ENCODE peak calls at places on chromosomes 5 and 9, in ten cellular contexts. One of them, this sample, is unnamed.

GRCh38 chr9:109323771-109324170 is 2.9 kb upstream of the EPB41L4B start:
- DNase-seq in stimulated activated CD8-positive, alpha-beta memory T cell treated with anti-CD3 and anti-CD28 coated beads, Interleukin-4, amount 100 ng/mL, for 24 hours: no peak
- DNase-seq in B cell: no peak
- DNase-seq in CD8-positive, alpha-beta memory T cell: no peak
- DNase-seq in cardiac septum: no peak
- DNase-seq in EL: no peak
- DNase-seq in T-helper 1 cell: no peak
- DNase-seq in LoVo: no peak
- DNase-seq in naive B cell: no peak
- DNase-seq in thyroid gland: no peak
- DNase-seq in this sample: no peak

GRCh38 chr9:125508261-125508660 is 198.7 kb downstream of the MAPKAP1 start:
- DNase-seq in cardiac septum: no peak
- DNase-seq in LoVo: no peak
- DNase-seq in thyroid gland: no peak
- DNase-seq in CD8-positive, alpha-beta memory T cell: no peak
- DNase-seq in stimulated activated CD8-positive, alpha-beta memory T cell treated with anti-CD3 and anti-CD28 coated beads, Interleukin-4, amount 100 ng/mL, for 24 hours: no peak
- DNase-seq in EL: no peak
- DNase-seq in B cell: no peak
- DNase-seq in T-helper 1 cell: no peak
- DNase-seq in naive B cell: no peak
- DNase-seq in this sample: no peak

GRCh38 chr5:140869555-140869886 is 764 bp downstream of the PCDHA11 start:
- DNase-seq in thyroid gland: no peak
- DNase-seq in T-helper 1 cell: no peak
- DNase-seq in CD8-positive, alpha-beta memory T cell: no peak
- DNase-seq in cardiac septum: no peak
- DNase-seq in EL: no peak
- DNase-seq in LoVo: no peak
- DNase-seq in naive B cell: no peak
- DNase-seq in B cell: no peak
- DNase-seq in stimulated activated CD8-positive, alpha-beta memory T cell treated with anti-CD3 and anti-CD28 coated beads, Interleukin-4, amount 100 ng/mL, for 24 hours: no peak
- DNase-seq in this sample: no peak

GRCh38 chr5:43627028-43627427 is 24.0 kb downstream of the NNT start:
- DNase-seq in CD8-positive, alpha-beta memory T cell: no peak
- DNase-seq in naive B cell: no peak
- DNase-seq in B cell: no peak
- DNase-seq in thyroid gland: no peak
- DNase-seq in stimulated activated CD8-positive, alpha-beta memory T cell treated with anti-CD3 and anti-CD28 coated beads, Interleukin-4, amount 100 ng/mL, for 24 hours: no peak
- DNase-seq in cardiac septum: no peak
- DNase-seq in T-helper 1 cell: no peak
- DNase-seq in LoVo: peak
- DNase-seq in EL: peak
- DNase-seq in this sample: peak

GRCh38 chr9:21994526-21994995 is at the start of gene CDKN2B-AS1:
- DNase-seq in EL: peak
- DNase-seq in CD8-positive, alpha-beta memory T cell: peak
- DNase-seq in LoVo: peak
- DNase-seq in naive B cell: no peak
- DNase-seq in stimulated activated CD8-positive, alpha-beta memory T cell treated with anti-CD3 and anti-CD28 coated beads, Interleukin-4, amount 100 ng/mL, for 24 hours: no peak
- DNase-seq in T-helper 1 cell: peak
- DNase-seq in cardiac septum: no peak
- DNase-seq in thyroid gland: no peak
- DNase-seq in B cell: peak
- DNase-seq in this sample: peak

GRCh38 chr5:153742071-153742470 is 251.6 kb downstream of the GRIA1 start:
- DNase-seq in thyroid gland: no peak
- DNase-seq in LoVo: no peak
- DNase-seq in T-helper 1 cell: no peak
- DNase-seq in cardiac septum: no peak
- DNase-seq in stimulated activated CD8-positive, alpha-beta memory T cell treated with anti-CD3 and anti-CD28 coated beads, Interleukin-4, amount 100 ng/mL, for 24 hours: no peak
- DNase-seq in CD8-positive, alpha-beta memory T cell: no peak
- DNase-seq in EL: no peak
- DNase-seq in naive B cell: no peak
- DNase-seq in B cell: no peak
- DNase-seq in this sample: no peak

GRCh38 chr5:72692273-72692672 is 124.2 kb upstream of the TNPO1 start:
- DNase-seq in B cell: no peak
- DNase-seq in EL: no peak
- DNase-seq in naive B cell: no peak
- DNase-seq in LoVo: no peak
- DNase-seq in T-helper 1 cell: no peak
- DNase-seq in cardiac septum: no peak
- DNase-seq in stimulated activated CD8-positive, alpha-beta memory T cell treated with anti-CD3 and anti-CD28 coated beads, Interleukin-4, amount 100 ng/mL, for 24 hours: no peak
- DNase-seq in thyroid gland: no peak
- DNase-seq in CD8-positive, alpha-beta memory T cell: no peak
- DNase-seq in this sample: no peak

GRCh38 chr9:123031963-123032362 is 1.5 kb upstream of the GPR21 start:
- DNase-seq in stimulated activated CD8-positive, alpha-beta memory T cell treated with anti-CD3 and anti-CD28 coated beads, Interleukin-4, amount 100 ng/mL, for 24 hours: no peak
- DNase-seq in CD8-positive, alpha-beta memory T cell: no peak
- DNase-seq in thyroid gland: no peak
- DNase-seq in EL: no peak
- DNase-seq in B cell: no peak
- DNase-seq in naive B cell: no peak
- DNase-seq in cardiac septum: no peak
- DNase-seq in LoVo: no peak
- DNase-seq in T-helper 1 cell: no peak
- DNase-seq in this sample: no peak

GRCh38 chr5:107670927-107671741 is at the start of gene EFNA5:
- DNase-seq in naive B cell: peak
- DNase-seq in CD8-positive, alpha-beta memory T cell: no peak
- DNase-seq in thyroid gland: peak
- DNase-seq in stimulated activated CD8-positive, alpha-beta memory T cell treated with anti-CD3 and anti-CD28 coated beads, Interleukin-4, amount 100 ng/mL, for 24 hours: no peak
- DNase-seq in LoVo: peak
- DNase-seq in EL: peak
- DNase-seq in cardiac septum: no peak
- DNase-seq in T-helper 1 cell: no peak
- DNase-seq in B cell: peak
- DNase-seq in this sample: peak

GRCh38 chr9:111161015-111161415 is 122.7 kb upstream of the LPAR1 start:
- DNase-seq in EL: peak
- DNase-seq in LoVo: no peak
- DNase-seq in naive B cell: no peak
- DNase-seq in cardiac septum: no peak
- DNase-seq in stimulated activated CD8-positive, alpha-beta memory T cell treated with anti-CD3 and anti-CD28 coated beads, Interleukin-4, amount 100 ng/mL, for 24 hours: no peak
- DNase-seq in T-helper 1 cell: no peak
- DNase-seq in CD8-positive, alpha-beta memory T cell: no peak
- DNase-seq in B cell: no peak
- DNase-seq in thyroid gland: no peak
- DNase-seq in this sample: no peak

GRCh38 chr9:99118782-99119466 is 14.0 kb downstream of the TGFBR1 start:
- DNase-seq in thyroid gland: no peak
- DNase-seq in B cell: peak
- DNase-seq in LoVo: no peak
- DNase-seq in naive B cell: peak
- DNase-seq in stimulated activated CD8-positive, alpha-beta memory T cell treated with anti-CD3 and anti-CD28 coated beads, Interleukin-4, amount 100 ng/mL, for 24 hours: no peak
- DNase-seq in EL: no peak
- DNase-seq in T-helper 1 cell: peak
- DNase-seq in cardiac septum: no peak
- DNase-seq in CD8-positive, alpha-beta memory T cell: no peak
- DNase-seq in this sample: no peak

GRCh38 chr5:10467281-10468198 is 25.9 kb downstream of the ROPN1L start:
- DNase-seq in LoVo: no peak
- DNase-seq in CD8-positive, alpha-beta memory T cell: no peak
- DNase-seq in thyroid gland: peak
- DNase-seq in stimulated activated CD8-positive, alpha-beta memory T cell treated with anti-CD3 and anti-CD28 coated beads, Interleukin-4, amount 100 ng/mL, for 24 hours: no peak
- DNase-seq in T-helper 1 cell: no peak
- DNase-seq in naive B cell: no peak
- DNase-seq in cardiac septum: no peak
- DNase-seq in B cell: no peak
- DNase-seq in EL: peak
- DNase-seq in this sample: no peak

GRCh38 chr9:118455259-118455658 is 751.1 kb downstream of the TLR4 start:
- DNase-seq in CD8-positive, alpha-beta memory T cell: no peak
- DNase-seq in stimulated activated CD8-positive, alpha-beta memory T cell treated with anti-CD3 and anti-CD28 coated beads, Interleukin-4, amount 100 ng/mL, for 24 hours: no peak
- DNase-seq in naive B cell: no peak
- DNase-seq in T-helper 1 cell: no peak
- DNase-seq in B cell: no peak
- DNase-seq in cardiac septum: no peak
- DNase-seq in thyroid gland: no peak
- DNase-seq in LoVo: no peak
- DNase-seq in EL: no peak
- DNase-seq in this sample: no peak

GRCh38 chr5:180521101-180521500 is 26.9 kb downstream of the CNOT6 start:
- DNase-seq in LoVo: no peak
- DNase-seq in thyroid gland: no peak
- DNase-seq in cardiac septum: no peak
- DNase-seq in naive B cell: no peak
- DNase-seq in CD8-positive, alpha-beta memory T cell: no peak
- DNase-seq in EL: no peak
- DNase-seq in B cell: no peak
- DNase-seq in T-helper 1 cell: no peak
- DNase-seq in stimulated activated CD8-positive, alpha-beta memory T cell treated with anti-CD3 and anti-CD28 coated beads, Interleukin-4, amount 100 ng/mL, for 24 hours: no peak
- DNase-seq in this sample: no peak

GRCh38 chr9:114662081-114662989 is 4.7 kb upstream of the TEX53 start:
- DNase-seq in EL: peak
- DNase-seq in naive B cell: peak
- DNase-seq in LoVo: peak
- DNase-seq in thyroid gland: peak
- DNase-seq in B cell: peak
- DNase-seq in CD8-positive, alpha-beta memory T cell: peak
- DNase-seq in cardiac septum: no peak
- DNase-seq in T-helper 1 cell: peak
- DNase-seq in stimulated activated CD8-positive, alpha-beta memory T cell treated with anti-CD3 and anti-CD28 coated beads, Interleukin-4, amount 100 ng/mL, for 24 hours: peak
- DNase-seq in this sample: peak

GRCh38 chr9:92600742-92601261 is 65.0 kb upstream of the ECM2 start:
- DNase-seq in CD8-positive, alpha-beta memory T cell: no peak
- DNase-seq in LoVo: no peak
- DNase-seq in thyroid gland: no peak
- DNase-seq in T-helper 1 cell: no peak
- DNase-seq in stimulated activated CD8-positive, alpha-beta memory T cell treated with anti-CD3 and anti-CD28 coated beads, Interleukin-4, amount 100 ng/mL, for 24 hours: no peak
- DNase-seq in EL: peak
- DNase-seq in B cell: no peak
- DNase-seq in cardiac septum: no peak
- DNase-seq in naive B cell: no peak
- DNase-seq in this sample: no peak

GRCh38 chr9:976258-976804 is at the start of gene DMRT3:
- DNase-seq in LoVo: no peak
- DNase-seq in EL: no peak
- DNase-seq in CD8-positive, alpha-beta memory T cell: no peak
- DNase-seq in naive B cell: no peak
- DNase-seq in T-helper 1 cell: no peak
- DNase-seq in cardiac septum: no peak
- DNase-seq in stimulated activated CD8-positive, alpha-beta memory T cell treated with anti-CD3 and anti-CD28 coated beads, Interleukin-4, amount 100 ng/mL, for 24 hours: no peak
- DNase-seq in thyroid gland: peak
- DNase-seq in B cell: peak
- DNase-seq in this sample: no peak

GRCh38 chr9:105344283-105344682 is 99.8 kb downstream of the SLC44A1 start:
- DNase-seq in LoVo: no peak
- DNase-seq in cardiac septum: no peak
- DNase-seq in CD8-positive, alpha-beta memory T cell: no peak
- DNase-seq in T-helper 1 cell: no peak
- DNase-seq in thyroid gland: no peak
- DNase-seq in naive B cell: no peak
- DNase-seq in EL: peak
- DNase-seq in B cell: no peak
- DNase-seq in stimulated activated CD8-positive, alpha-beta memory T cell treated with anti-CD3 and anti-CD28 coated beads, Interleukin-4, amount 100 ng/mL, for 24 hours: no peak
- DNase-seq in this sample: no peak

GRCh38 chr9:89465726-89466308 is 32.1 kb downstream of the SEMA4D start:
- DNase-seq in T-helper 1 cell: no peak
- DNase-seq in EL: no peak
- DNase-seq in stimulated activated CD8-positive, alpha-beta memory T cell treated with anti-CD3 and anti-CD28 coated beads, Interleukin-4, amount 100 ng/mL, for 24 hours: no peak
- DNase-seq in CD8-positive, alpha-beta memory T cell: no peak
- DNase-seq in thyroid gland: no peak
- DNase-seq in B cell: no peak
- DNase-seq in cardiac septum: no peak
- DNase-seq in LoVo: no peak
- DNase-seq in naive B cell: no peak
- DNase-seq in this sample: no peak

GRCh38 chr5:1538741-1539392 is 15.1 kb upstream of the LPCAT1 start:
- DNase-seq in stimulated activated CD8-positive, alpha-beta memory T cell treated with anti-CD3 and anti-CD28 coated beads, Interleukin-4, amount 100 ng/mL, for 24 hours: no peak
- DNase-seq in thyroid gland: no peak
- DNase-seq in CD8-positive, alpha-beta memory T cell: no peak
- DNase-seq in T-helper 1 cell: no peak
- DNase-seq in cardiac septum: peak
- DNase-seq in LoVo: no peak
- DNase-seq in EL: no peak
- DNase-seq in B cell: peak
- DNase-seq in naive B cell: no peak
- DNase-seq in this sample: no peak

GRCh38 chr5:136926073-136926472 is 560.7 kb upstream of the TRPC7 start:
- DNase-seq in LoVo: no peak
- DNase-seq in B cell: no peak
- DNase-seq in CD8-positive, alpha-beta memory T cell: no peak
- DNase-seq in thyroid gland: no peak
- DNase-seq in EL: no peak
- DNase-seq in T-helper 1 cell: no peak
- DNase-seq in cardiac septum: no peak
- DNase-seq in naive B cell: no peak
- DNase-seq in stimulated activated CD8-positive, alpha-beta memory T cell treated with anti-CD3 and anti-CD28 coated beads, Interleukin-4, amount 100 ng/mL, for 24 hours: no peak
- DNase-seq in this sample: no peak

GRCh38 chr9:134055981-134056461 is 11.8 kb downstream of the BRD3 start:
- DNase-seq in LoVo: peak
- DNase-seq in stimulated activated CD8-positive, alpha-beta memory T cell treated with anti-CD3 and anti-CD28 coated beads, Interleukin-4, amount 100 ng/mL, for 24 hours: no peak
- DNase-seq in T-helper 1 cell: no peak
- DNase-seq in thyroid gland: peak
- DNase-seq in naive B cell: no peak
- DNase-seq in B cell: no peak
- DNase-seq in cardiac septum: peak
- DNase-seq in EL: peak
- DNase-seq in CD8-positive, alpha-beta memory T cell: no peak
- DNase-seq in this sample: peak

GRCh38 chr9:70044450-70045307 is 1.0 kb downstream of the MAMDC2 start:
- DNase-seq in CD8-positive, alpha-beta memory T cell: no peak
- DNase-seq in thyroid gland: peak
- DNase-seq in EL: peak
- DNase-seq in stimulated activated CD8-positive, alpha-beta memory T cell treated with anti-CD3 and anti-CD28 coated beads, Interleukin-4, amount 100 ng/mL, for 24 hours: no peak
- DNase-seq in T-helper 1 cell: no peak
- DNase-seq in B cell: no peak
- DNase-seq in cardiac septum: no peak
- DNase-seq in naive B cell: no peak
- DNase-seq in LoVo: no peak
- DNase-seq in this sample: peak

GRCh38 chr5:72234265-72234700 is 85.8 kb downstream of the MRPS27 start:
- DNase-seq in B cell: no peak
- DNase-seq in CD8-positive, alpha-beta memory T cell: peak
- DNase-seq in T-helper 1 cell: no peak
- DNase-seq in EL: peak
- DNase-seq in cardiac septum: no peak
- DNase-seq in LoVo: peak
- DNase-seq in naive B cell: no peak
- DNase-seq in thyroid gland: no peak
- DNase-seq in stimulated activated CD8-positive, alpha-beta memory T cell treated with anti-CD3 and anti-CD28 coated beads, Interleukin-4, amount 100 ng/mL, for 24 hours: no peak
- DNase-seq in this sample: no peak

GRCh38 chr5:40991168-40991980 is 79.8 kb downstream of the MROH2B start:
- DNase-seq in EL: peak
- DNase-seq in LoVo: no peak
- DNase-seq in naive B cell: no peak
- DNase-seq in thyroid gland: peak
- DNase-seq in B cell: no peak
- DNase-seq in cardiac septum: no peak
- DNase-seq in T-helper 1 cell: no peak
- DNase-seq in CD8-positive, alpha-beta memory T cell: no peak
- DNase-seq in stimulated activated CD8-positive, alpha-beta memory T cell treated with anti-CD3 and anti-CD28 coated beads, Interleukin-4, amount 100 ng/mL, for 24 hours: no peak
- DNase-seq in this sample: peak

GRCh38 chr9:77944556-77945261 is 86.9 kb downstream of the GNAQ start:
- DNase-seq in LoVo: peak
- DNase-seq in EL: no peak
- DNase-seq in B cell: no peak
- DNase-seq in T-helper 1 cell: no peak
- DNase-seq in cardiac septum: peak
- DNase-seq in thyroid gland: peak
- DNase-seq in stimulated activated CD8-positive, alpha-beta memory T cell treated with anti-CD3 and anti-CD28 coated beads, Interleukin-4, amount 100 ng/mL, for 24 hours: no peak
- DNase-seq in CD8-positive, alpha-beta memory T cell: no peak
- DNase-seq in naive B cell: no peak
- DNase-seq in this sample: no peak

GRCh38 chr9:2340046-2340760 is 281.4 kb upstream of the VLDLR start:
- DNase-seq in LoVo: no peak
- DNase-seq in stimulated activated CD8-positive, alpha-beta memory T cell treated with anti-CD3 and anti-CD28 coated beads, Interleukin-4, amount 100 ng/mL, for 24 hours: no peak
- DNase-seq in B cell: no peak
- DNase-seq in thyroid gland: no peak
- DNase-seq in EL: no peak
- DNase-seq in T-helper 1 cell: no peak
- DNase-seq in cardiac septum: no peak
- DNase-seq in naive B cell: no peak
- DNase-seq in CD8-positive, alpha-beta memory T cell: no peak
- DNase-seq in this sample: no peak

GRCh38 chr5:160312139-160312959 is at the start of gene CCNJL:
- DNase-seq in LoVo: peak
- DNase-seq in CD8-positive, alpha-beta memory T cell: no peak
- DNase-seq in thyroid gland: peak
- DNase-seq in T-helper 1 cell: no peak
- DNase-seq in stimulated activated CD8-positive, alpha-beta memory T cell treated with anti-CD3 and anti-CD28 coated beads, Interleukin-4, amount 100 ng/mL, for 24 hours: no peak
- DNase-seq in B cell: peak
- DNase-seq in cardiac septum: peak
- DNase-seq in naive B cell: no peak
- DNase-seq in EL: peak
- DNase-seq in this sample: no peak

This sample was measured in body of pancreas.